ENCODE peak calls at places on chromosomes 13 and 19, in five cellular contexts. L is GF-D8, O is epithelial cell of esophagus, T is choroid plexus epithelial cell, C is ACHN. A is an unnamed sample.

GRCh38 chr13:113547248-113547971 is 37.1 kb upstream of the TFDP1 start:
- DNase-seq in T (peak; percentile 48), C (no peak), L (no peak), O (no peak), A (peak; percentile 67)

GRCh38 chr19:18292810-18293641 is 11.6 kb upstream of the JUND start:
- DNase-seq in C (peak; percentile 79), T (peak; percentile 82), O (no peak), L (peak; percentile 50), A (peak; percentile 37)

GRCh38 chr13:78606471-78607408 is 3.4 kb upstream of the POU4F1 start:
- DNase-seq in O (no peak), T (no peak), L (no peak), C (no peak), A (no peak)

GRCh38 chr13:93690139-93690538 is 463.5 kb downstream of the GPC6 start:
- DNase-seq in L (no peak), T (peak; percentile 49), C (peak; percentile 29), O (peak; percentile 40), A (no peak)

GRCh38 chr13:107753748-107754147 is 461.6 kb downstream of the LIG4 start:
- DNase-seq in O (no peak), L (no peak), T (no peak), C (no peak), A (no peak)

GRCh38 chr19:32817252-32817912 is 52.2 kb downstream of the SLC7A9 start:
- DNase-seq in C (no peak), T (no peak), L (no peak), O (no peak), A (no peak)

GRCh38 chr19:3398114-3398899 is 31.9 kb downstream of the NFIC start:
- DNase-seq in T (peak; percentile 54), L (no peak), O (peak; percentile 69), C (no peak), A (peak; percentile 51)

GRCh38 chr19:47096721-47097120 is 16.9 kb downstream of the ZC3H4 start:
- DNase-seq in O (no peak), L (no peak), C (no peak), T (no peak), A (no peak)

GRCh38 chr19:53947624-53948023 is 15.1 kb upstream of the CACNG8 start:
- DNase-seq in L (no peak), O (no peak), T (no peak), C (no peak), A (no peak)

GRCh38 chr19:51571599-51571998 is 516 bp downstream of the ZNF175 start:
- DNase-seq in C (peak; percentile 2), T (peak; percentile 41), L (no peak), O (no peak), A (peak; percentile 24)

GRCh38 chr13:83622422-83622784 is 259.9 kb downstream of the SLITRK1 start:
- DNase-seq in L (no peak), T (peak; percentile 77), O (peak; percentile 89), C (no peak), A (no peak)

GRCh38 chr19:862529-863304 is 3.3 kb downstream of the CFD start:
- DNase-seq in T (peak; percentile 54), O (peak; percentile 71), L (no peak), C (no peak), A (peak; percentile 62)

GRCh38 chr13:114072421-114072820 is 60.0 kb downstream of the RASA3 start:
- DNase-seq in O (no peak), L (no peak), C (no peak), T (no peak), A (no peak)

GRCh38 chr13:72462726-72463125 is 264.7 kb downstream of the MZT1 start:
- DNase-seq in O (no peak), L (no peak), T (no peak), C (peak; percentile 8), A (no peak)

A was measured in lung microvascular endothelial cell.